ENCODE peak calls at places on chromosome 20, in five cellular contexts. I is PC-3, J is body of pancreas, W is sigmoid colon, K is kidney. P is an unnamed sample. For H3K4me1, the result is how much of the 10 kb centered on the place peaks cover.

GRCh38 chr20:16018881-16019280 is 554.4 kb downstream of the KIF16B start:
- DNase-seq in W (no peak), J (no peak), I (peak), K (no peak), P (no peak)

GRCh38 chr20:15924556-15924955 is 648.7 kb downstream of the KIF16B start:
- DNase-seq in I (no peak), W (no peak), K (no peak), J (no peak), P (no peak)

GRCh38 chr20:55103188-55103587 is 627.8 kb downstream of the DOK5 start:
- DNase-seq in W (no peak), K (no peak), J (no peak), I (no peak), P (peak)

GRCh38 chr20:542777-543368 is 717 bp downstream of the CSNK2A1 start:
- DNase-seq in W (no peak), J (peak), I (no peak), K (peak), P (peak)

GRCh38 chr20:58661298-58662141 is 10.4 kb downstream of the STX16 start:
- DNase-seq in K (no peak), J (no peak), I (no peak), W (no peak), P (no peak)

GRCh38 chr20:19621072-19621471 is 137.0 kb upstream of the RIN2 start:
- DNase-seq in W (no peak), J (no peak), K (no peak), I (peak), P (no peak)

GRCh38 chr20:373171-373890 is 7.2 kb upstream of the TRIB3 start:
- DNase-seq in I (peak), K (peak), W (no peak), J (no peak), P (peak)

GRCh38 chr20:64131406-64131805 is 24.0 kb upstream of the NPBWR2 start:
- DNase-seq in K (peak), W (peak), I (peak), J (peak), P (no peak)

GRCh38 chr20:16206817-16207216 is 366.4 kb downstream of the KIF16B start:
- DNase-seq in I (no peak), K (no peak), J (no peak), W (no peak), P (no peak)

GRCh38 chr20:56414842-56415765 is 3.0 kb downstream of the CASS4 start:
- DNase-seq in I (no peak), W (no peak), J (no peak), K (no peak), P (no peak)

GRCh38 chr20:25421107-25421506 is 13.6 kb downstream of the GINS1 start:
- DNase-seq in J (no peak), K (no peak), W (no peak), I (no peak), P (no peak)

GRCh38 chr20:20286061-20286460 is 81.8 kb upstream of the INSM1 start:
- DNase-seq in I (no peak), K (no peak), J (no peak), W (no peak), P (no peak)

GRCh38 chr20:56460459-56460858 is 8.0 kb upstream of the RTF2 start:
- DNase-seq in W (no peak), K (no peak), I (no peak), J (no peak), P (no peak)

GRCh38 chr20:34834459-34834893 is 9.0 kb upstream of the NCOA6 start:
- DNase-seq in J (no peak), I (peak), K (no peak), W (no peak), P (no peak)

GRCh38 chr20:31833130-31833930 is 12.1 kb downstream of the FOXS1 start:
- DNase-seq in W (no peak), I (peak), K (no peak), J (peak), P (peak)

GRCh38 chr20:31674895-31675827 is 37.4 kb downstream of the COX4I2 start:
- DNase-seq in K (peak), I (peak), W (peak), J (peak), P (peak)

GRCh38 chr20:51523276-51524013 is 19.1 kb downstream of the NFATC2 start:
- DNase-seq in K (no peak), J (no peak), I (no peak), W (no peak), P (no peak)

GRCh38 chr20:2874456-2874855 is 1.2 kb downstream of the PTPRA start:
- DNase-seq in K (no peak), J (no peak), I (peak), W (no peak), P (no peak)

GRCh38 chr20:53879048-53879684 is 191.2 kb downstream of the BCAS1 start:
- DNase-seq in W (no peak), K (no peak), J (no peak), I (no peak), P (no peak)

GRCh38 chr20:13580725-13581124 is 58.0 kb downstream of the TASP1 start:
- DNase-seq in W (no peak), K (no peak), J (no peak), I (no peak), P (no peak)

GRCh38 chr20:14612389-14612788 is 275.0 kb upstream of the FLRT3 start:
- DNase-seq in J (no peak), W (no peak), I (no peak), K (no peak), P (no peak)

GRCh38 chr20:17498181-17498580 is 33.0 kb downstream of the BFSP1 start:
- DNase-seq in K (no peak), J (no peak), I (peak), W (peak), P (no peak)

GRCh38 chr20:41956316-41957050 is 338.3 kb upstream of the CHD6 start:
- DNase-seq in W (no peak), K (no peak), I (peak), J (no peak), P (peak)

GRCh38 chr20:478949-479429 is 16.7 kb upstream of the TBC1D20 start:
- DNase-seq in I (peak), W (no peak), K (no peak), J (no peak), P (peak)

GRCh38 chr20:40945754-40946451 is 82.7 kb upstream of the TOP1 start:
- DNase-seq in J (peak), I (peak), K (no peak), W (peak), P (peak)

GRCh38 chr20:48002517-48002970 is 217.3 kb upstream of the SULF2 start:
- DNase-seq in J (no peak), W (no peak), I (no peak), K (no peak), P (no peak)

GRCh38 chr20:47995661-47996060 is 210.4 kb upstream of the SULF2 start:
- DNase-seq in I (no peak), K (no peak), W (no peak), J (no peak), P (no peak)

GRCh38 chr20:48003021-48003420 is 217.7 kb upstream of the SULF2 start:
- DNase-seq in I (no peak), W (no peak), J (no peak), K (no peak), P (no peak)

GRCh38 chr20:47999166-47999565 is 213.9 kb upstream of the SULF2 start:
- DNase-seq in J (no peak), K (no peak), I (no peak), W (no peak), P (no peak)

DNA sequence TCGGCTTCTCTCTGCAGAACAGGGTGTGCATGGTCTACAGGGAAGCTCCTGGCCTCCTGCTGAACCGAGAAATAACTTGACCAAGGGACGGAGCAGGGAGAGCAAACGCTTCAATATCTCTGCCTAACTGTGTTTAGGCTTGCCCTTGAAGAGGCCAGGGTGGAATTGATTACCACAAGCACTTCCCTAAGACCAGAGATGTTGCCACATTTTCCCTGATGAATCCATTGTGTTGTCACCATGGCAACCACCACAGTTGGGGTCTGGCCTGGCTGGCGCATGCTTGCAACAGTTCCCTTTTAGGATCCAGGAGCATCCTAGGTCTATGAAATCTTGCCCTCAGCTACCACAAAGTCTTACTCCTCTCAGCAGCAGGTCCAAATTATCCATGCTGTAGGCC is 213.5 kb upstream of the SULF2 start:
- DNase-seq in I (no peak), J (no peak), W (no peak), K (no peak), P (no peak)
- H3K4me1 ChIP-seq in I (under half), J (under half), W (under half), K (under half), P (under half)

DNA sequence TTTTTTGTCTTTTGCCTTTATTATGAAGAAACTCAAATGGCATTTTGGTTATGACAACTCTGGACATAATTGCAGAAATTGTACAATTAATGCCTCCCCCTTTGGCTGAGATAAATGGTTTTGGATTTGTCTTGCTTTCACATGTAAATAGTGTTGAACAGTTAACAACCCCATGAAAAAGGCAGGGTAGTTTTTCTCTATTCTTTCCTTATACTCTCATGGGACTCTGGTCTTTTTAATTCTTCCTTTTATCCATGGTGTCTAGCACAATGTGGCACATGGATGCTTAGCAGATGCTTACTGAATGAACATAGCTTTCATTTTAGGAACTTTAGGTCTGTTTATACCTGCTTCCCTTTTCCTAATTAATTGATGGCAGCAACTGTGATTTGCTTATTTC is 75.6 kb downstream of the NCOA3 start:
- DNase-seq in W (no peak), J (no peak), I (no peak), K (no peak), P (no peak)
- H3K4me1 ChIP-seq in W (half or more), J (under half), I (under half), K (under half), P (half or more)

DNA sequence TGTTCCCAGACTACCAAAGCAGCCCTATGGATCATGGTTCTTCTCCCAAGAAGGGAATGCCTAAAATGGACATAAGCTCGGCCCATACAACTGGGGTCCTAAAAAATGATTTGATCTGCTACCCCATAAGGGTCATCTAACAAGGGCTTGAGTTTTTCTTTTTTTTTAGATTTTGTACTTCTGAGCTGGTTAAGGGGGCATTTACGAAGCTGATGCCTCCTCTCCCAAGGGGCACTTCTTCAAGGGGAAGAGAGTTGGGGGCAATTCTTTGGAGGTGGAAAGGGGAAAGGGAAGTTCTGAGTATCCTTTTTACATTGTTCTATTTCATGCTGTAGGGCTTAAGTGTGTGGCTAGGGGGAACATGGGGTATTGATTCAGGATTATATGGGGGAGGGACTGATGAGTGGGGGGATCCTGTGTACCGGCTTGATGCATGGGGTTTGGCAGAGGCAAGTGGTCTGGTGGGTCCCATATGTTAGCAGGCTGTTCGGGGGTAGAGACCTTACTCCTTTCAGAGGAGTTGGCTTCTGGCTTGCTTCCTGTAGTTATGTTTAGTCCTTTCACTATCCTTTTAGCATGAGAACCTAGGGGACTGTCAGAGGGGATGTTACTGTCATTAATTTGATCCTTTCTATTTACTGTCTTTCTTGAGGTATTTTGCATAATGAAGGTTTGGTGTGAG is 8.1 kb upstream of the ZNFX1 start:
- DNase-seq in I (no peak), K (no peak), W (no peak), J (no peak), P (no peak)
- H3K4me1 ChIP-seq in I (half or more), K (under half), W (under half), J (under half), P (under half)

GRCh38 chr20:63006611-63007471 is at the start of gene BHLHE23:
- DNase-seq in K (peak), J (no peak), W (no peak), I (no peak), P (no peak)
- H3K4me1 ChIP-seq in K (under half), J (under half), W (under half), I (under half), P (under half)

GRCh38 chr20:45347936-45348809 is at the start of gene SDC4:
- DNase-seq in K (peak), I (peak), W (peak), J (peak), P (peak)

GRCh38 chr20:45347297-45347935 is 808 bp downstream of the SDC4 start:
- DNase-seq in I (no peak), J (no peak), W (peak), K (no peak), P (no peak)

GRCh38 chr20:45352729-45353128 is 4.5 kb upstream of the SDC4 start:
- DNase-seq in I (no peak), K (no peak), J (no peak), W (no peak), P (no peak)

GRCh38 chr20:45346851-45347250 is 1.4 kb downstream of the SDC4 start:
- DNase-seq in W (no peak), K (no peak), J (no peak), I (peak), P (no peak)

GRCh38 chr20:45350217-45350616 is 2.0 kb upstream of the SDC4 start:
- DNase-seq in I (no peak), J (no peak), K (no peak), W (no peak), P (no peak)
- H3K4me1 ChIP-seq in I (under half), J (under half), K (under half), W (under half), P (under half)

DNA sequence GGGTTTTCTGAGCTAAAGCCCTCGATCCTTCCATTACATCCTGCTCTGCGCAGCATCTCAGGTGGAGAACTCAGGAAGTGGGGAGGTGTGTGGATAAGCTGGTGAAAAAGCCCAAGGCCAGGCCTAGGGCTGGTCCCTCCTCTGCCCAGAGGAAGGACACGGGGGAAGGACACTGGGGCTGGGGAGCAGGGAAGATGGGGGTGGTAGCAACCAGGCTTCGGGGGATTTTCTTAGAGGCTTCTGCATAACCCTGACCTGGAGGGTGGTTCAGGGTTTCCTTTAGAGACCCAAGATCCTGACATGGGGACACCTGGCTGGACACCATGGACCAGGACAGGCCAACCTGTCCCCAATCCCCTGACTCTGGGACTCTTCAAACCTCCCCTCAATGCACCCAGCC is 37.9 kb downstream of the SUN5 start:
- DNase-seq in W (peak), J (no peak), I (no peak), K (peak), P (no peak)
- H3K4me1 ChIP-seq in W (under half), J (under half), I (under half), K (under half), P (under half)

GRCh38 chr20:10489853-10490627 is 54.9 kb downstream of the SLX4IP start:
- DNase-seq in K (no peak), I (peak), W (no peak), J (no peak), P (no peak)
- H3K4me1 ChIP-seq in K (under half), I (under half), W (under half), J (under half), P (under half)

DNA sequence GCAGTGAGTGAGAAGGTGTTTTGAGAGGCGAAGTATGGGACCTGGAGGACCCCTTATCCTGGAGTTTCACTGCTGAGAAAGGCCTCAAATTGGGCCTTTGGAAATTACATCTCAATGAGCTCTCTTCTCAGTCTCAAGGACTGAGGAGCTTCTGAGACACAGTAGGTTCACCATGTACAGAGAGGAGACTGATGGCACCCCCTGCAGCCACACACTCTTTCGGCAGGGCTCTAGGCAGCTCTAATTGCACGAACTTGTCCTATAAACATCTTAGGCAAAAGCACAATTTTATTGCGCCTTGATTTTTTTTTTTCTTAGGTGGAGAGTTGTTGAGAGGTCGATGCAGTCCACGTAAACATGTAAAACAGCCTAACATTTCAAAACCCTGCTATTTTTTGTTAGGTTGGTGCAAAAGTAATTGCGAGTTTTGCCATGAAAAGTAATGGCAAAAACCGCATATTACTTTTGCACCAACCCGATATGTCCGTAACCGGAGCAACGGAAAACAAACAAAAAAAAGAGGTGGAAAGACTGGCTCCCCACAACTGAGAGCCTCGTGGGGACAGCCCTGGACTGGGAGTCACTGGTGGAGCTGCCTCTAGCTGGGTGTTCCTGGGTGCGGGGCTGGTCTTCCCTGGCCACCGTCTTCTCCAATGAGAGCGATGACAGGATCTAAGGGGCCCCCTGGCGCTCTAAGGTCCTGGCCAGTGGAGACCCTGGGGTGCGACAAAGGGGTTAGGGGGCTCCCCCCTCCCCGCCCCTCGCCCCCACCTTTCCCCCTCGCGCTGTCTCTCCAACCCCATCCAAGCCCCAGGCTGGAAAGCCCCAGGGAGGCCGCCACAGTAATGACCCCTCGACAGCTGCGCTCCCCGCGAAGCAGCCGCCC is 84.0 kb upstream of the EYA2 start:
- DNase-seq in K (no peak), I (no peak), W (no peak), J (no peak), P (no peak)
- H3K4me1 ChIP-seq in K (under half), I (under half), W (under half), J (under half), P (under half)

DNA sequence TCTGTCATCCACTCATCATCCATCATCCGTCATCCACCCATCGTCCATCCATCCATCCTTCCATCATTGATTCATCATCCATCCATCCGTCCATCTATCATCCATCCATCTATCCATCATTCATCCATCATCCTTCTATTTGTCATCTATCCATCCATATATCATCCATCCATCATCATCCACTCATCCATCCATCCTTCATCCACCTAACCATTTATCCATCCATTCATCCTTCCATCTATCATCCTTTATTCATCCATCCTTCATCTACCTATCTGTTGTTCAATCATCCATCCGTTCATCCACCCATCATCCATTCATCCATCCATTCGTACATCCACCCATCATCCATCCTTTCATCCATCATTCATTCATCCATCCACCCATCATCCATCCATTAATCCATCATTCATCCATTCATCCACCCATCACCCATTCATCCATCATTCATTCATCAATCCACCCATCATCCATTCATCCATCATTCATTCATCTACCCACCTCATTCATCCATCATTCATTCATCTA is 266.4 kb downstream of the CDH4 start:
- DNase-seq in J (no peak), W (no peak), I (no peak), K (no peak), P (no peak)
- H3K4me1 ChIP-seq in J (under half), W (under half), I (under half), K (under half), P (under half)